ENCODE peak calls at places on chromosomes 3 and 15, in seven cellular contexts. Z is colonic mucosa, U is upper lobe of right lung, T is aorta, L is PC-3, D is gastrocnemius medialis, I is Peyer's patch. N is an unnamed sample.

GRCh38 chr3:53232641-53233377 is 23.0 kb downstream of the TKT start:
- DNase-seq in Z (no peak), D (no peak), L (no peak), T (peak; percentile 75), I (no peak), U (no peak), N (no peak)

GRCh38 chr15:63291507-63291906 is 14.1 kb downstream of the APH1B start:
- DNase-seq in U (no peak), I (no peak), T (no peak), L (peak; percentile 33), D (no peak), Z (no peak), N (no peak)

GRCh38 chr3:120147072-120147871 is 53.0 kb upstream of the GSK3B start:
- DNase-seq in Z (peak; percentile 83), L (peak; percentile 85), U (no peak), I (peak; percentile 57), D (no peak), T (no peak), N (peak; percentile 66)

GRCh38 chr3:53083496-53083895 is 37.6 kb upstream of the SFMBT1 start:
- DNase-seq in U (peak; percentile 42), I (peak; percentile 41), Z (no peak), T (peak; percentile 62), L (no peak), D (no peak), N (no peak)

GRCh38 chr15:78570710-78571109 is 5.4 kb downstream of the CHRNA5 start:
- DNase-seq in D (no peak), Z (no peak), I (no peak), U (no peak), L (no peak), T (no peak), N (no peak)

GRCh38 chr15:69093614-69094013 is 66.8 kb upstream of the GLCE start:
- DNase-seq in Z (no peak), U (no peak), D (no peak), I (no peak), L (no peak), T (no peak), N (no peak)

GRCh38 chr3:51706788-51707731 is at the start of gene GRM2:
- DNase-seq in Z (peak; percentile 62), L (peak; percentile 14), D (peak; percentile 29), T (peak; percentile 92), I (peak; percentile 56), U (peak; percentile 88), N (peak; percentile 8)

GRCh38 chr3:43389388-43390254 is 103.3 kb downstream of the SNRK start:
- DNase-seq in I (peak; percentile 83), T (no peak), D (no peak), Z (no peak), U (no peak), L (peak; percentile 97), N (peak; percentile 75)

GRCh38 chr3:11386413-11387155 is 114.4 kb downstream of the ATG7 start:
- DNase-seq in U (no peak), I (no peak), T (no peak), D (no peak), L (peak; percentile 16), Z (peak; percentile 27), N (no peak)

GRCh38 chr3:69212411-69213160 is 90.2 kb upstream of the LMOD3 start:
- DNase-seq in Z (no peak), L (peak; percentile 77), T (no peak), U (no peak), I (no peak), D (no peak), N (peak; percentile 84)

GRCh38 chr3:57544181-57545125 is at the start of gene DNAH12:
- DNase-seq in T (peak; percentile 80), U (peak; percentile 75), D (no peak), L (peak; percentile 41), I (no peak), Z (peak; percentile 55), N (no peak)

GRCh38 chr3:191982481-191982880 is 521.5 kb downstream of the PYDC2 start:
- DNase-seq in U (no peak), Z (no peak), T (no peak), D (no peak), L (no peak), I (no peak), N (no peak)

GRCh38 chr15:50149090-50149489 is 30.1 kb upstream of the ATP8B4 start:
- DNase-seq in T (no peak), I (no peak), L (peak; percentile 10), U (no peak), Z (no peak), D (no peak), N (no peak)

GRCh38 chr3:100002599-100003350 is 111.5 kb downstream of the FILIP1L start:
- DNase-seq in L (peak; percentile 91), I (peak; percentile 76), D (no peak), Z (peak; percentile 45), U (no peak), T (no peak), N (no peak)

GRCh38 chr3:183486472-183486871 is 58.1 kb upstream of the MCF2L2 start:
- DNase-seq in Z (no peak), T (no peak), U (no peak), I (peak; percentile 37), L (no peak), D (no peak), N (no peak)

GRCh38 chr3:194270627-194271458 is 80.3 kb downstream of the CPN2 start:
- DNase-seq in L (no peak), U (peak; percentile 70), I (peak; percentile 61), Z (peak; percentile 63), D (peak; percentile 96), T (peak; percentile 92), N (no peak)

GRCh38 chr3:50370594-50370993 is 11.3 kb upstream of the TMEM115 start:
- DNase-seq in U (no peak), I (no peak), L (peak; percentile 55), T (no peak), Z (no peak), D (no peak), N (no peak)

GRCh38 chr3:72907851-72908620 is 20.2 kb downstream of the GXYLT2 start:
- DNase-seq in D (peak; percentile 71), Z (no peak), L (peak; percentile 60), I (no peak), T (peak; percentile 79), U (no peak), N (no peak)

GRCh38 chr3:119437852-119438251 is 25.6 kb downstream of the TMEM39A start:
- DNase-seq in L (no peak), Z (no peak), U (no peak), T (no peak), I (no peak), D (no peak), N (no peak)

GRCh38 chr3:31890742-31891469 is 90.2 kb downstream of the OSBPL10 start:
- DNase-seq in Z (no peak), D (no peak), U (no peak), T (no peak), I (no peak), L (no peak), N (no peak)

GRCh38 chr3:176873261-176873660 is 324.0 kb downstream of the TBL1XR1 start:
- DNase-seq in D (no peak), U (no peak), L (no peak), T (no peak), Z (no peak), I (no peak), N (no peak)

DNA sequence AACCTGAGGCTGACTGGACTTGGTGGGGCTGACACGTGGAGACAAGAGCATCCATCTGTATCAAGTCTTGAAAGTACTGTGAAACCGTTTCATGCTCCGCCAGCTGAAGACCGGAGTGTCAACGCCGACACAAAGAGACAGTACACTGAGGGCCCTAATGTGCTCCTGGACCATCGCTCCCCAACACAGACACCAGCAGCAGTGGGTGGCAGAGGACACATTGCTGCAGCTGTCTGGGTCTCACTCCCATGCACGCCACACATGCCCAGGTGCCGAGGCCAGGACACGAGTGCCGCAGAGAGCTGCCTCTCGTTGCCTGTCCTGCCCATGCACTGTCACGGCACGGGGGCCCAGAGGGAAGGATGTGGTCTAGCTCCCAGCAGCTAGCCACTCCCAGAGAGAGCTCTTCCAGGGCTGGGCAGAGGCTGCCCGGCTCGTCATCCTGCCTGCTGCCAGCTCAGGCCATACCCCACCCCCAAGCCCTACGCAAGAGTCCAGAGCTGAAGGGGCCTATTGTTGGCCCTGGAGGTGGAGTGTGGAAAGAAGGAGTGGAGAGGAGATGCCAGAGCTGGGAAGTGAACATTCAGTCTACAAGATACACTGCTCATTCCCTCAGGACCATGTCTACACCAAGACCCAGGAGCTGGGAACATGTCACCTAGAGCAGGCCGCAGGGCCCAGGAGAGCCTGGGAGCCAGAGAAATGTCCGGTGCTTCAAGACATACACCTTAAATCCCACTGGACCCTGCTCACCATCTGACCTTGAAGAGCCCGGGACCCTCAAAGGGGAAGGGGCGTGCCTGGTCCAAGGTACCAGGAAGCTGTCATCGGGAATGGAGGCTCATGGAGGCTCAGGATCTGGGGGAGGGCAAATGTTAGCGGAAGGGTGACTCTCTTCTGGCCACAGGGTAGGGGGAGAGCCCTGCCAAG is 7.7 kb downstream of the TNK2 start:
- DNase-seq in T (peak; percentile 82), U (peak; percentile 84), D (peak; percentile 90), L (peak; percentile 86), Z (no peak), I (peak; percentile 81), N (peak; percentile 82)
- H3K4me3 ChIP-seq in T (no peak overlapping the region), U (no peak overlapping the region), D (no peak overlapping the region), L (no peak overlapping the region), Z (no peak overlapping the region), I (peak overlapping the region; percentile 1), N (no peak overlapping the region)

DNA sequence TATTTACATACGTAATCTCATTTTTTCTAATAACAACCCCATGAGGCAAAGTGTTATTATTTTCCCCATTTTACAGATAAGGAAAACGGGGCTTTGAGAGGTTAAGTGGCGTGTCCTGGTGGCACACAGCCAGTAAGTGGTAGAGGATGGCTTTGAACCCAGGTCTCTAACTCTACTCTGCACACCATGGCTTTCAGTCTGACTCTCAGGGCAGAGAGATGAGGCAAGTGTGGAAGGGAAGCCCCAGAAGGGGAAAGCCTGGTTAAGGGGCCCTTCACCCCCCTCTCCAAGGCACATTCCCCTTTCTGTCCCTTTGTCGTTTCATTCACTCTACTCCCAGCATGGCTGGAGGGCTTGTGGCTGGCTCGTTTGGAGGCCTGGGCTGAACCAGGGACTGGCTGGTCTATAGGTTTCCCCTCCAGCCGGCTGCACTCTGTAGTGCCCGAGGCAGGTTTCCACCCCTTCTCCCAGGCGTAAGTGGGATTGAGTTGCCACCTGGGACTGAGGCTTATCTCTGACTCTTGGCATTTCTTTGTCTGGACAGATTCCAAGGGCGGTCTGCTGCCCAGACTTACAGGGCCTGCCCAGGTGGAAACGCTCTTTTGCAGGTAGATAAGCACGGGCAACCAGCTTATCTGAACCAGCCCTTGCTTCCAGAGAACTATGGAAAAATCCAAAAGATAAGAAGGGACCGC is 12.1 kb downstream of the SEMA4B start:
- DNase-seq in Z (peak; percentile 87), L (no peak), D (no peak), U (no peak), I (peak; percentile 76), T (no peak), N (no peak)
- H3K4me1 ChIP-seq in Z (peaks cover 35% of the 10 kb centered on the region), L (peaks cover 47% of the 10 kb centered on the region), D (no peaks in the 10 kb centered on the region), U (peaks cover 21% of the 10 kb centered on the region), I (peaks cover 60% of the 10 kb centered on the region), T (no peaks in the 10 kb centered on the region), N (peaks cover 7% of the 10 kb centered on the region)

DNA sequence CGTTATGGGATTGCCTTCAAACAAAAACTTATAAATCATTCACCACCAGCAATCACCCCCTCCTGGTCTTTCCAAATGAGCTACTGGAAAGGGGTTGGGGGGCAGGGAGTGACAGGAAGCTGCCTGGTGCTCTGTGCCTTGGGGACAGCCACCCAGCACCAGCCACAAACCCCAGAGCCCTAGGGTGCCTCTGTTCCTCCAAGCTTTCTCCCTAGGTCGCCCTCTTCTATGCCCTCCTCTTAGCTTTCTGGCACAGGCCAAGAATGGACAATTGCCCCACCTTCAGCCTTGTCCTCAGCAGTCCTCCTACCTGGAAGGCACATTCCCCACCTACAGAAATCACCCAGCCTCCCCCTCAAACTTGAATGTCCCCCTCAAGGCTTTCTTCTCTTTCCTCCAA is 3.3 kb downstream of the OXTR start:
- DNase-seq in U (no peak), Z (no peak), I (no peak), D (no peak), L (no peak), T (no peak), N (no peak)
- H3K4me3 ChIP-seq in U (no peak overlapping the region), Z (no peak overlapping the region), I (no peak overlapping the region), D (no peak overlapping the region), L (peak overlapping the region; percentile 82), T (no peak overlapping the region), N (no peak overlapping the region)

GRCh38 chr3:102178817-102179216 is 256.0 kb upstream of the ZPLD1 start:
- DNase-seq in Z (no peak), L (no peak), T (no peak), D (no peak), I (no peak), U (no peak), N (no peak)
- H3K4me1 ChIP-seq in Z (peaks cover 3% of the 10 kb centered on the region), L (peaks cover 62% of the 10 kb centered on the region), T (peaks cover 18% of the 10 kb centered on the region), D (peaks cover 31% of the 10 kb centered on the region), I (peaks cover 40% of the 10 kb centered on the region), U (peaks cover 51% of the 10 kb centered on the region), N (peaks cover 12% of the 10 kb centered on the region)